ENCODE peak calls at places on chromosomes 13 and 19, in ten cellular contexts. X, W, I, S, Z, P, D, H, R and C are unnamed samples.

GRCh38 chr19:19078801-19079200 is 15.0 kb downstream of the SLC25A42 start:
- DNase-seq in D (no peak), I (no peak), H (no peak), W (no peak), X (no peak), R (no peak), S (no peak), Z (no peak), P (no peak), C (no peak)

GRCh38 chr19:6088677-6089063 is 21.6 kb downstream of the RFX2 start:
- DNase-seq in X (peak), D (no peak), Z (no peak), I (no peak), P (no peak), W (peak), H (peak), S (no peak), R (no peak), C (no peak)

GRCh38 chr13:46232281-46232680 is 20.6 kb downstream of the LRRC63 start:
- DNase-seq in I (no peak), P (no peak), D (no peak), H (no peak), W (peak), Z (no peak), R (no peak), S (no peak), X (no peak), C (no peak)

GRCh38 chr19:16033721-16034120 is 42.6 kb upstream of the TPM4 start:
- DNase-seq in X (no peak), D (no peak), R (no peak), I (no peak), S (no peak), H (no peak), W (no peak), Z (no peak), P (no peak), C (no peak)

GRCh38 chr19:23949611-23950010 is 34.9 kb downstream of the ZNF726 start:
- DNase-seq in W (no peak), H (no peak), I (no peak), Z (no peak), D (no peak), S (no peak), R (no peak), X (peak), P (no peak), C (no peak)

GRCh38 chr19:44807162-44807561 is 1.7 kb upstream of the BCAM start:
- DNase-seq in I (peak), Z (no peak), W (no peak), H (peak), R (no peak), D (no peak), S (no peak), P (no peak), X (no peak), C (no peak)

GRCh38 chr13:111049791-111050538 is 65.1 kb upstream of the ARHGEF7 start:
- DNase-seq in X (peak), H (peak), Z (peak), D (no peak), P (no peak), S (no peak), I (no peak), W (peak), R (peak), C (no peak)

GRCh38 chr19:934197-934840 is 8.5 kb downstream of the ARID3A start:
- DNase-seq in P (no peak), D (no peak), R (no peak), W (no peak), H (no peak), S (no peak), X (no peak), I (no peak), Z (no peak), C (no peak)

GRCh38 chr19:33487901-33488817 is 33.4 kb downstream of the PEPD start:
- DNase-seq in W (no peak), H (no peak), D (no peak), R (no peak), P (no peak), S (no peak), Z (no peak), I (no peak), X (no peak), C (no peak)

GRCh38 chr13:43238341-43239083 is 215.1 kb downstream of the DNAJC15 start:
- DNase-seq in D (no peak), Z (no peak), I (no peak), R (no peak), X (no peak), H (no peak), W (no peak), P (peak), S (no peak), C (no peak)

GRCh38 chr19:15154002-15154612 is 46.7 kb downstream of the NOTCH3 start:
- DNase-seq in I (no peak), D (no peak), R (no peak), Z (no peak), S (no peak), H (peak), X (peak), W (peak), P (peak), C (peak)

GRCh38 chr19:1069009-1069779 is 2.2 kb downstream of the ARHGAP45 start:
- DNase-seq in D (peak), Z (peak), P (no peak), X (no peak), W (no peak), H (no peak), I (no peak), R (peak), S (peak), C (peak)

GRCh38 chr13:35926859-35927530 is 204.2 kb downstream of the DCLK1 start:
- DNase-seq in D (no peak), P (no peak), Z (no peak), H (no peak), X (peak), S (no peak), R (no peak), I (no peak), W (peak), C (no peak)

GRCh38 chr13:47484564-47484963 is 516.5 kb downstream of the SUCLA2 start:
- DNase-seq in P (no peak), Z (no peak), W (peak), X (peak), I (no peak), H (peak), S (no peak), R (no peak), D (no peak), C (no peak)

DNA sequence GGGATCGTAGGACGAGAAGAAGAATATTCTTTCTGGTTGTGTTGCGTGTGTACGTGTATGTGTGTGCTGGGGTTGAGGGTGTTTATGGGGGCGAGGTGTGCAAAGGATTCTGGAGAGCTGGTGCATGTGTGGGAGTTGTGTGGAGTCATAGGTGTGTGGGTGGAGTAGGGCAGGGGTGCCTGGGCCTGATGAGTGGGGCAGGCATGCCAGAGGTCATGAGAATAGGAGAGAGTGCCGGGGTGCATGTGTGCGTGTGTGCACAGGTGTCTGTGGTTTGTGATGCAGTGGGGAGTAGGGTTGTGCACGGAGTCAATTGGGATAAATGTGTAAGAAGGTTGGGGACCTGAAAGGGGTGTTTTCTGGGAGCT is 649 bp downstream of the TMEM91 start:
- DNase-seq in I (no peak), Z (no peak), H (no peak), X (no peak), D (no peak), S (no peak), W (no peak), R (no peak), P (no peak), C (no peak)
- H3K4me3 ChIP-seq in I (peak), Z (no peak), H (peak), X (peak), D (peak), S (peak), W (peak), R (peak), P (no peak), C (no peak)

GRCh38 chr19:45922281-45922680 is 7.7 kb upstream of the NANOS2 start:
- DNase-seq in P (peak), D (no peak), H (no peak), I (no peak), W (no peak), Z (no peak), X (no peak), S (no peak), R (no peak), C (peak)

GRCh38 chr19:45931055-45931454 is 16.5 kb upstream of the NANOS2 start:
- DNase-seq in H (no peak), Z (no peak), D (no peak), W (no peak), P (no peak), I (no peak), S (no peak), X (no peak), R (no peak), C (no peak)

GRCh38 chr19:45929247-45929646 is 14.7 kb upstream of the NANOS2 start:
- DNase-seq in S (no peak), H (no peak), Z (no peak), I (no peak), P (no peak), D (no peak), W (no peak), R (no peak), X (no peak), C (no peak)

GRCh38 chr19:45924891-45925447 is 10.4 kb upstream of the NANOS2 start:
- DNase-seq in W (no peak), R (no peak), I (no peak), H (peak), S (no peak), Z (no peak), P (peak), X (no peak), D (no peak), C (no peak)

GRCh38 chr19:45927565-45928261 is 13.1 kb upstream of the NANOS2 start:
- DNase-seq in R (peak), W (peak), P (peak), D (peak), I (peak), Z (peak), X (peak), S (peak), H (peak), C (peak)
- H3K4me3 ChIP-seq in R (no peak), W (peak), P (no peak), D (no peak), I (no peak), Z (no peak), X (no peak), S (no peak), H (no peak), C (peak)

GRCh38 chr13:60167121-60167520 is 3.4 kb upstream of the DIAPH3 start:
- DNase-seq in D (no peak), X (no peak), W (no peak), Z (no peak), H (no peak), I (no peak), S (no peak), R (no peak), P (peak), C (no peak)

GRCh38 chr13:60162096-60162495 is 1.6 kb downstream of the DIAPH3 start:
- DNase-seq in Z (no peak), D (no peak), P (no peak), S (no peak), H (peak), X (peak), I (no peak), R (no peak), W (no peak), C (no peak)

GRCh38 chr13:60163525-60164471 is at the start of gene DIAPH3:
- DNase-seq in I (peak), Z (peak), X (peak), R (peak), P (peak), S (peak), D (peak), H (peak), W (peak), C (peak)

GRCh38 chr13:60164490-60164889 is 762 bp upstream of the DIAPH3 start:
- DNase-seq in I (no peak), Z (no peak), R (no peak), D (no peak), X (peak), S (no peak), H (peak), P (peak), W (peak), C (no peak)

GRCh38 chr13:60165391-60166099 is 1.8 kb upstream of the DIAPH3 start:
- DNase-seq in R (no peak), Z (no peak), P (peak), W (peak), D (no peak), S (no peak), H (peak), I (no peak), X (no peak), C (no peak)
- H3K4me3 ChIP-seq in R (no peak), Z (no peak), P (no peak), W (no peak), D (no peak), S (peak), H (no peak), I (no peak), X (no peak), C (no peak)

DNA sequence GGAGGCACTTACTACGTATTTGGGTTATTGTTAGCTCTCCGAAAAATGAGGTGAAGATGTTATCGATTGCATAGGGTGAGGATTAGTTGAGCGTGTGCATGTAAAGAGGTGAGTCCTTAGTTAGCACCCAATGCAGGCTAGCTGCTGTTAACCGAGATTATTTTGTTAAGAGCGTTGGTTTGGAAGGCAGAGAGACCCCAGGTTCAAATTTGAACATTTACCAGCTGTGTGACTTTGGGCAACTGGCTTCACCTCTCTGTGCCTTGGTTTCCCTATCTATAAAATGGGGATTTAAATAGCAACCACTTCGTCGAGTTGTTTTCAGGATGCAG is 693 bp downstream of the SIPA1L3 start:
- DNase-seq in R (no peak), D (no peak), X (no peak), W (no peak), Z (no peak), H (no peak), I (no peak), S (no peak), P (no peak), C (no peak)
- H3K4me3 ChIP-seq in R (peak), D (peak), X (peak), W (peak), Z (peak), H (peak), I (peak), S (peak), P (peak), C (peak)

GRCh38 chr13:19123502-19123901 is 58.1 kb downstream of the TUBA3C start:
- DNase-seq in D (no peak), X (no peak), H (no peak), P (no peak), I (no peak), Z (no peak), S (no peak), W (no peak), R (no peak), C (no peak)

DNA sequence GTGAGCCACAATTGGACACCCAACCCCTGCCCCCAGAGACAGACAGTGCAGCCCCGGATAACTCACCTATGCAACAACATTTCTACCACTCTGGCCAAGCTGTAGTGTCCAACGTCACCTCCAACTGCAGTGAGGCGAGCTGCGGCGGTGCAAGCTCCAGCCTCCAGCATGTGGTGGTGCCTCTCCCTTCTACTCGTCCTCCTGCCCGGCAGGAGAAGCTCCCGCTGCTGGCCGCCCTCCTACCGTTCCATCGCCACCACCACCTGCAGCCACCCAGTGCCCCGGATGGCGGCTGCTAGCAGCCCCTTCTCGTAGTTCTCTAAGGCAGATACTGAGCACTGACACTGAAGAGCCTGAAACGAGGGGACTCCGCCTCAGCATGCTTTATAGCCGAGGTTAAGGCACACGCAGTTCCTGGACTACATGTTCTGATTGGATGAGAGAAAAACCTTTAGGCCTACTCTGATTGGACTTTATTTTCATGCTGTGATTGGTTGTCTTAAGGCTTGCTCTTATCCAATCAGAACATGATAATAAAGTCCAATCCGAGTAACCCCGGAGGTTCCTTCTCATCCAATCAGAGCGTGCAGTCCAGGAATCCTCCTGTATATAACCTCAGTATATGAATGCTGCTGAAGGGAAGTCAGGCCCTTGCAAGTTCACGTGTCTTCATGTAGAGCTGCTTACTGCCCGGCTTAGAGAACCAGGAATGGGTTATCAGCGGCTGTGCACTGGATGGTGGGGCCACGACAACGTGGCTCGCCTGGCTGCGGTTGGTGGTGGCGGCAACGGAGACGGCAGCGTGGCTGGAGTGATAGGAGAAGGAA is 63.5 kb downstream of the TUBA3C start:
- DNase-seq in D (no peak), P (no peak), S (no peak), W (no peak), X (no peak), R (no peak), H (no peak), Z (no peak), I (no peak), C (no peak)
- H3K4me3 ChIP-seq in D (no peak), P (no peak), S (no peak), W (no peak), X (no peak), R (no peak), H (no peak), Z (no peak), I (no peak), C (no peak)

GRCh38 chr19:49453013-49453756 is at the start of gene ALDH16A1:
- DNase-seq in Z (peak), P (peak), X (peak), I (peak), S (peak), W (peak), R (peak), H (peak), D (peak), C (peak)

GRCh38 chr19:49447485-49448431 is 3.9 kb downstream of the PIH1D1 start:
- DNase-seq in W (peak), S (peak), D (no peak), H (peak), P (peak), X (no peak), R (no peak), I (no peak), Z (no peak), C (peak)

GRCh38 chr19:49448432-49448786 is 3.2 kb downstream of the PIH1D1 start:
- DNase-seq in H (no peak), R (no peak), D (no peak), I (no peak), W (no peak), P (no peak), X (no peak), Z (no peak), S (no peak), C (no peak)

GRCh38 chr19:49451430-49452181 is at the start of gene PIH1D1:
- DNase-seq in D (peak), W (peak), H (peak), R (peak), P (peak), Z (peak), S (peak), X (peak), I (peak), C (peak)

GRCh38 chr19:49450405-49450804 is 1.2 kb downstream of the PIH1D1 start:
- DNase-seq in R (no peak), I (no peak), X (no peak), S (no peak), Z (no peak), W (no peak), P (no peak), D (no peak), H (no peak), C (no peak)
- H3K4me3 ChIP-seq in R (peak), I (no peak), X (no peak), S (peak), Z (no peak), W (no peak), P (no peak), D (no peak), H (peak), C (peak)

GRCh38 chr19:3045885-3046603 is 16.3 kb downstream of the TLE5 start:
- DNase-seq in S (no peak), X (no peak), H (no peak), D (no peak), W (no peak), Z (no peak), R (no peak), P (peak), I (no peak), C (no peak)
- H3K4me3 ChIP-seq in S (no peak), X (no peak), H (no peak), D (no peak), W (no peak), Z (no peak), R (no peak), P (no peak), I (no peak), C (no peak)